ENCODE peak calls at places on chromosome 7, in eight cellular contexts. V, D, N, S, Q, X, K and P are unnamed samples.

GRCh38 chr7:44415047-44415446 is 75.4 kb downstream of the NUDCD3 start:
- DNase-seq in V (peak), D (no peak), N (no peak), S (no peak), Q (no peak), X (no peak), K (no peak), P (no peak)

GRCh38 chr7:133491846-133492652 is 239.2 kb downstream of the EXOC4 start:
- DNase-seq in V (peak), D (no peak), N (no peak), S (no peak), Q (no peak), X (no peak), K (no peak), P (no peak)

GRCh38 chr7:91352091-91352490 is 87.9 kb downstream of the FZD1 start:
- DNase-seq in V (no peak), D (no peak), N (no peak), S (no peak), Q (no peak), X (no peak), K (no peak), P (no peak)

GRCh38 chr7:34128762-34129161 is 223.4 kb downstream of the BMPER start:
- DNase-seq in V (peak), D (no peak), N (no peak), S (no peak), Q (no peak), X (no peak), K (no peak), P (no peak)

GRCh38 chr7:151028948-151029501 is 775 bp downstream of the ABCB8 start:
- DNase-seq in V (no peak), D (no peak), N (no peak), S (no peak), Q (no peak), X (no peak), K (no peak), P (no peak)

GRCh38 chr7:48962821-48963505 is 38.6 kb downstream of the CDC14C start:
- DNase-seq in V (no peak), D (no peak), N (no peak), S (no peak), Q (no peak), X (no peak), K (no peak), P (no peak)

GRCh38 chr7:117484988-117485655 is 5.3 kb downstream of the CFTR start:
- DNase-seq in V (no peak), D (no peak), N (no peak), S (no peak), Q (no peak), X (no peak), K (no peak), P (no peak)

GRCh38 chr7:48964074-48964473 is 39.7 kb downstream of the CDC14C start:
- DNase-seq in V (no peak), D (no peak), N (no peak), S (no peak), Q (no peak), X (no peak), K (no peak), P (no peak)

GRCh38 chr7:20133803-20134202 is 83.4 kb downstream of the MACC1 start:
- DNase-seq in V (no peak), D (no peak), N (no peak), S (no peak), Q (no peak), X (no peak), K (no peak), P (no peak)